ENCODE peak calls at places on chromosomes 5 and 9, in seven cellular contexts. L is anterior cingulate cortex, W is HS-27A, U is renal cortical epithelial cell, J is NCI-H774, Z is tibial artery, Q is Karpas-422. O is an unnamed sample.

GRCh38 chr5:140351609-140352334 is 5.4 kb upstream of the HBEGF start:
- DNase-seq in J (peak; percentile 57), Z (peak; percentile 48), W (no peak), L (peak; percentile 2), Q (peak; percentile 91), U (peak; percentile 73), O (peak; percentile 74)

GRCh38 chr5:168831438-168831837 is 252.3 kb upstream of the PANK3 start:
- DNase-seq in Q (no peak), W (no peak), U (no peak), Z (no peak), L (no peak), J (no peak), O (no peak)

GRCh38 chr5:161001604-161002003 is 149.6 kb upstream of the ATP10B start:
- DNase-seq in Q (no peak), J (no peak), L (no peak), U (no peak), Z (no peak), W (no peak), O (no peak)

GRCh38 chr9:71822935-71823334 is 54.6 kb upstream of the CEMIP2 start:
- DNase-seq in U (no peak), L (no peak), Q (no peak), W (no peak), Z (no peak), J (no peak), O (no peak)

GRCh38 chr5:95564450-95564849 is 9.5 kb downstream of the ARSK start:
- DNase-seq in Z (no peak), L (no peak), U (no peak), J (no peak), Q (no peak), W (no peak), O (no peak)

GRCh38 chr5:144183254-144183889 is 12.7 kb downstream of the KCTD16 start:
- DNase-seq in W (no peak), U (peak; percentile 30), J (peak; percentile 8), L (no peak), Z (no peak), Q (peak; percentile 71), O (peak; percentile 19)

GRCh38 chr9:135565141-135565628 is 3.6 kb downstream of the PAEP start:
- DNase-seq in W (no peak), L (no peak), U (no peak), Z (no peak), J (no peak), Q (no peak), O (peak; percentile 61)

GRCh38 chr5:179820483-179821297 is at the start of gene SQSTM1:
- DNase-seq in Z (peak; percentile 66), W (no peak), J (peak; percentile 74), Q (peak; percentile 91), L (peak; percentile 81), U (no peak), O (peak; percentile 97)

GRCh38 chr9:9855503-9856078 is 757.2 kb downstream of the PTPRD start:
- DNase-seq in U (no peak), Q (no peak), L (no peak), J (peak; percentile 73), W (no peak), Z (no peak), O (no peak)

GRCh38 chr9:81693639-81694378 is 4.5 kb upstream of the TLE1 start:
- DNase-seq in Q (no peak), Z (no peak), J (no peak), W (no peak), L (no peak), U (no peak), O (no peak)

GRCh38 chr9:135479469-135480052 is at the start of gene PPP1R26:
- DNase-seq in Q (no peak), W (no peak), U (no peak), J (peak; percentile 41), L (no peak), Z (no peak), O (peak; percentile 90)

GRCh38 chr9:78053627-78054026 is 22.0 kb upstream of the GNAQ start:
- DNase-seq in W (no peak), U (no peak), Z (no peak), J (no peak), Q (no peak), L (no peak), O (no peak)

GRCh38 chr5:167489202-167489601 is 802.2 kb upstream of the WWC1 start:
- DNase-seq in U (peak; percentile 76), J (no peak), Z (no peak), L (no peak), Q (no peak), W (no peak), O (no peak)

GRCh38 chr5:178630475-178630930 is 3.7 kb upstream of the CLK4 start:
- DNase-seq in Q (no peak), J (no peak), Z (no peak), U (peak; percentile 38), L (no peak), W (no peak), O (no peak)

GRCh38 chr5:154334406-154335041 is 111.3 kb upstream of the SAP30L start:
- DNase-seq in Z (no peak), J (no peak), L (no peak), Q (no peak), W (no peak), U (no peak), O (no peak)

GRCh38 chr5:20654033-20654432 is 666.0 kb upstream of the CDH18 start:
- DNase-seq in J (no peak), U (no peak), Z (no peak), L (no peak), W (no peak), Q (no peak), O (no peak)

GRCh38 chr5:82364497-82364896 is 86.3 kb upstream of the RPS23 start:
- DNase-seq in Z (no peak), J (peak; percentile 22), U (peak; percentile 77), W (no peak), Q (no peak), L (no peak), O (peak; percentile 31)

GRCh38 chr9:38029923-38030638 is 38.9 kb downstream of the SHB start:
- DNase-seq in J (no peak), Q (peak; percentile 78), L (no peak), Z (no peak), U (no peak), W (no peak), O (no peak)

GRCh38 chr9:113886471-113886870 is 10.4 kb downstream of the ZNF618 start:
- DNase-seq in Q (no peak), L (no peak), W (no peak), Z (no peak), U (no peak), J (no peak), O (no peak)

GRCh38 chr5:55914141-55914413 is 62.9 kb downstream of the IL31RA start:
- DNase-seq in Q (peak; percentile 27), Z (no peak), U (peak; percentile 90), L (no peak), W (no peak), J (no peak), O (no peak)

GRCh38 chr9:95458666-95459065 is 58.1 kb downstream of the PTCH1 start:
- DNase-seq in Q (no peak), J (no peak), L (no peak), W (no peak), U (no peak), Z (no peak), O (no peak)

GRCh38 chr5:139574641-139575312 is 13.6 kb downstream of the UBE2D2 start:
- DNase-seq in Z (no peak), J (no peak), U (no peak), W (no peak), L (no peak), Q (peak; percentile 82), O (peak; percentile 42)

GRCh38 chr9:114592356-114592755 is 4.8 kb downstream of the ATP6V1G1 start:
- DNase-seq in U (no peak), Z (no peak), Q (no peak), L (no peak), W (no peak), J (no peak), O (peak; percentile 53)

GRCh38 chr5:146229222-146229621 is 25.8 kb downstream of the RBM27 start:
- DNase-seq in Q (no peak), Z (no peak), W (no peak), J (no peak), L (no peak), U (no peak), O (no peak)

GRCh38 chr5:115461506-115462290 is 82.9 kb downstream of the FEM1C start:
- DNase-seq in Q (no peak), W (peak; percentile 51), J (no peak), Z (no peak), U (peak; percentile 93), L (no peak), O (no peak)

GRCh38 chr5:3858524-3858923 is 262.9 kb downstream of the IRX1 start:
- DNase-seq in U (no peak), Q (no peak), W (no peak), Z (no peak), L (no peak), J (no peak), O (no peak)

GRCh38 chr9:98192503-98193335 is at the start of gene CORO2A:
- DNase-seq in J (peak; percentile 82), W (peak; percentile 11), L (peak; percentile 15), Q (peak; percentile 88), Z (peak; percentile 37), U (no peak), O (peak; percentile 96)

GRCh38 chr5:134252671-134253070 is 26.8 kb upstream of the PPP2CA start:
- DNase-seq in U (peak; percentile 89), Q (no peak), W (no peak), J (no peak), Z (no peak), L (no peak), O (no peak)

GRCh38 chr5:145975361-145976066 is 39.1 kb downstream of the SH3RF2 start:
- DNase-seq in U (peak; percentile 97), W (peak; percentile 87), Z (peak; percentile 20), L (no peak), J (no peak), Q (no peak), O (no peak)

GRCh38 chr9:28941856-28942255 is 1368.6 kb upstream of the C9orf72 start:
- DNase-seq in U (no peak), W (no peak), Q (no peak), J (no peak), Z (no peak), L (no peak), O (peak; percentile 8)

GRCh38 chr5:128905225-128906110 is 59.8 kb upstream of the SLC27A6 start:
- DNase-seq in Z (no peak), U (peak; percentile 42), L (no peak), W (peak; percentile 7), J (peak; percentile 51), Q (peak; percentile 81), O (peak; percentile 2)

GRCh38 chr9:123548749-123549545 is 192.9 kb downstream of the CRB2 start:
- DNase-seq in L (no peak), Z (no peak), J (no peak), W (no peak), U (no peak), Q (no peak), O (no peak)

O was measured in H7.